ENCODE peak calls at places on chromosomes 6 and 20, in nine cellular contexts. T, X, W, N, K, U, D, M and I are unnamed samples. For H3K27me3 and H3K4me1, the result is how much of the 10 kb centered on the place peaks cover.

GRCh38 chr20:49384437-49385434 is 97.7 kb downstream of the KCNB1 start:
- DNase-seq in T (no peak), X (peak), W (peak), N (peak), K (peak), U (peak), D (peak), M (peak), I (peak)

GRCh38 chr6:133959667-133960368 is 6.8 kb downstream of the TBPL1 start:
- DNase-seq in T (no peak), X (no peak), W (no peak), N (no peak), K (no peak), U (no peak), D (no peak), M (no peak), I (no peak)

GRCh38 chr6:143034689-143035334 is 25.9 kb upstream of the AIG1 start:
- DNase-seq in T (no peak), X (no peak), W (no peak), N (no peak), K (no peak), U (peak), D (no peak), M (peak), I (no peak)

GRCh38 chr6:42294759-42295158 is 77.1 kb upstream of the MRPS10 start:
- DNase-seq in T (no peak), X (no peak), W (no peak), N (peak), K (peak), U (peak), D (peak), M (no peak), I (peak)

GRCh38 chr20:53001502-53002301 is 29.5 kb downstream of the TSHZ2 start:
- DNase-seq in T (no peak), X (no peak), W (no peak), N (peak), K (no peak), U (no peak), D (no peak), M (no peak), I (no peak)

GRCh38 chr6:22149081-22149480 is 147.8 kb downstream of the PRL start:
- DNase-seq in T (no peak), X (no peak), W (no peak), N (no peak), K (no peak), U (no peak), D (no peak), M (no peak), I (no peak)

GRCh38 chr6:142881771-142882170 is 63.2 kb downstream of the HIVEP2 start:
- DNase-seq in T (no peak), X (no peak), W (no peak), N (no peak), K (peak), U (no peak), D (no peak), M (no peak), I (no peak)

GRCh38 chr6:158772851-158773371 is 46.3 kb downstream of the EZR start:
- DNase-seq in T (no peak), X (no peak), W (no peak), N (peak), K (peak), U (no peak), D (peak), M (no peak), I (no peak)

GRCh38 chr6:89385156-89385667 is 26.9 kb downstream of the RRAGD start:
- DNase-seq in T (no peak), X (no peak), W (no peak), N (peak), K (peak), U (no peak), D (no peak), M (no peak), I (peak)

GRCh38 chr6:142030115-142030619 is 102.6 kb upstream of the GJE1 start:
- DNase-seq in T (no peak), X (no peak), W (no peak), N (peak), K (peak), U (no peak), D (peak), M (no peak), I (peak)

GRCh38 chr20:48460681-48461080 is 367.1 kb downstream of the PREX1 start:
- DNase-seq in T (no peak), X (no peak), W (no peak), N (no peak), K (no peak), U (no peak), D (no peak), M (no peak), I (no peak)

GRCh38 chr6:17389274-17389847 is 4.0 kb upstream of the CAP2 start:
- DNase-seq in T (no peak), X (no peak), W (no peak), N (peak), K (peak), U (no peak), D (peak), M (no peak), I (no peak)

GRCh38 chr20:19709635-19710335 is 48.3 kb upstream of the RIN2 start:
- DNase-seq in T (no peak), X (no peak), W (no peak), N (no peak), K (no peak), U (no peak), D (no peak), M (no peak), I (no peak)

GRCh38 chr20:34891166-34892062 is 15.0 kb downstream of the ACSS2 start:
- DNase-seq in T (no peak), X (no peak), W (no peak), N (peak), K (peak), U (no peak), D (peak), M (no peak), I (no peak)

GRCh38 chr20:41524980-41525613 is 93.1 kb downstream of the CHD6 start:
- DNase-seq in T (no peak), X (peak), W (peak), N (peak), K (peak), U (no peak), D (peak), M (peak), I (peak)

GRCh38 chr6:155397172-155397705 is 58.4 kb downstream of the NOX3 start:
- DNase-seq in T (no peak), X (no peak), W (no peak), N (no peak), K (no peak), U (no peak), D (no peak), M (no peak), I (no peak)

GRCh38 chr6:41055149-41055548 is 2.1 kb downstream of the APOBEC2 start:
- DNase-seq in T (no peak), X (no peak), W (peak), N (no peak), K (no peak), U (no peak), D (no peak), M (no peak), I (no peak)

GRCh38 chr6:114375803-114376202 is 33.0 kb upstream of the HS3ST5 start:
- DNase-seq in T (no peak), X (no peak), W (no peak), N (no peak), K (no peak), U (no peak), D (no peak), M (no peak), I (no peak)

GRCh38 chr6:54335871-54336270 is 27.6 kb downstream of the TINAG start:
- DNase-seq in T (no peak), X (no peak), W (no peak), N (peak), K (peak), U (peak), D (peak), M (no peak), I (peak)

GRCh38 chr6:139027620-139028182 is 844 bp upstream of the ABRACL start:
- DNase-seq in T (no peak), X (no peak), W (no peak), N (peak), K (peak), U (no peak), D (peak), M (no peak), I (peak)

GRCh38 chr20:38197217-38198008 is 32.3 kb upstream of the TGM2 start:
- DNase-seq in T (no peak), X (no peak), W (no peak), N (no peak), K (no peak), U (no peak), D (no peak), M (no peak), I (no peak)

GRCh38 chr6:2986722-2987196 is 12.9 kb upstream of the NQO2 start:
- DNase-seq in T (no peak), X (no peak), W (no peak), N (peak), K (peak), U (no peak), D (peak), M (no peak), I (no peak)

GRCh38 chr6:41505084-41506049 is 40.8 kb upstream of the FOXP4 start:
- DNase-seq in T (no peak), X (peak), W (peak), N (peak), K (peak), U (no peak), D (peak), M (peak), I (peak)

GRCh38 chr6:110285306-110286060 is 72.7 kb downstream of the METTL24 start:
- DNase-seq in T (no peak), X (no peak), W (no peak), N (no peak), K (peak), U (no peak), D (no peak), M (no peak), I (no peak)

GRCh38 chr20:32960849-32961731 is 43.1 kb downstream of the SUN5 start:
- DNase-seq in T (no peak), X (no peak), W (no peak), N (no peak), K (no peak), U (no peak), D (no peak), M (peak), I (no peak)

GRCh38 chr6:109738667-109739066 is 47.6 kb downstream of the FIG4 start:
- DNase-seq in T (no peak), X (no peak), W (no peak), N (no peak), K (no peak), U (no peak), D (no peak), M (no peak), I (no peak)

GRCh38 chr20:17533396-17533795 is 2.2 kb upstream of the BFSP1 start:
- DNase-seq in T (no peak), X (no peak), W (no peak), N (peak), K (peak), U (peak), D (peak), M (no peak), I (peak)

GRCh38 chr6:25637946-25638345 is 14.1 kb upstream of the SCGN start:
- DNase-seq in T (no peak), X (no peak), W (no peak), N (no peak), K (no peak), U (peak), D (no peak), M (no peak), I (no peak)

GRCh38 chr6:157763894-157764345 is 59.1 kb upstream of the SNX9 start:
- DNase-seq in T (no peak), X (no peak), W (no peak), N (no peak), K (no peak), U (no peak), D (no peak), M (no peak), I (no peak)

GRCh38 chr6:46688117-46688965 is 656 bp downstream of the TDRD6 start:
- DNase-seq in T (no peak), X (no peak), W (no peak), N (no peak), K (no peak), U (no peak), D (no peak), M (peak), I (no peak)

GRCh38 chr6:77450924-77451323 is 12.4 kb downstream of the HTR1B start:
- DNase-seq in T (no peak), X (no peak), W (no peak), N (peak), K (peak), U (no peak), D (peak), M (no peak), I (peak)

GRCh38 chr6:83633609-83634008 is 75.3 kb downstream of the SNAP91 start:
- DNase-seq in T (no peak), X (no peak), W (no peak), N (no peak), K (no peak), U (no peak), D (no peak), M (no peak), I (no peak)

GRCh38 chr6:166949533-166950442 is 6.6 kb downstream of the RNASET2 start:
- DNase-seq in T (no peak), X (no peak), W (no peak), N (no peak), K (no peak), U (no peak), D (no peak), M (no peak), I (no peak)

GRCh38 chr20:32970973-32971300 is 33.3 kb downstream of the SUN5 start:
- DNase-seq in T (no peak), X (no peak), W (no peak), N (no peak), K (no peak), U (no peak), D (no peak), M (no peak), I (no peak)

GRCh38 chr20:32524871-32525501 is 60.1 kb downstream of the NOL4L start:
- DNase-seq in T (no peak), X (peak), W (peak), N (no peak), K (no peak), U (no peak), D (no peak), M (peak), I (peak)

GRCh38 chr20:23625236-23625964 is 12.4 kb downstream of the CST3 start:
- DNase-seq in T (no peak), X (no peak), W (no peak), N (peak), K (no peak), U (no peak), D (no peak), M (no peak), I (no peak)

GRCh38 chr6:155400022-155400965 is 55.3 kb downstream of the NOX3 start:
- DNase-seq in T (no peak), X (no peak), W (no peak), N (no peak), K (peak), U (no peak), D (no peak), M (no peak), I (no peak)

GRCh38 chr6:144063246-144063743 is 32.1 kb downstream of the SF3B5 start:
- DNase-seq in T (no peak), X (no peak), W (no peak), N (no peak), K (peak), U (no peak), D (no peak), M (no peak), I (no peak)
- H3K27me3 ChIP-seq in T (under half), X (half or more), W (under half), N (half or more), K (half or more), U (under half), D (half or more), M (under half), I (under half)

DNA sequence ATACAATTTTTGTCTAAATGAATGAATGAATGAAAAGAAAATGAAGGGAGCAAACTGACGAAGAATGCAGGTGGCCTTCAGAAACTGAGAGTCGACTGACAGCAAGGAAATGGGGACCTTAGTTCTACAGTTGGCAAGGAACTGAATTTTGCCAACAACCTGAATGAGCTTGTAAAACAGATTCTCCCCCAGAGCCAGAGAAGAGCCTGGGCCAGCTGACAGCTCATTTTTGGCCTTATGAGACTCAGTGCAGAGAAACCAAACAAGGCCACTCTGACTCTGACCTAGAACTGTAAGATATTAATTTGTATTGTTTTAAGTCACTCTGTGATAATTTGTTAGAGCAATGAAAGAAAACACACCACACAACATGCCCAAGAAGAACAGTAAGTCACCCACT is 21.8 kb downstream of the MAN1A1 start:
- DNase-seq in T (no peak), X (no peak), W (no peak), N (no peak), K (no peak), U (no peak), D (no peak), M (no peak), I (no peak)
- H3K4me1 ChIP-seq in T (under half), X (under half), W (under half), N (under half), K (under half), U (half or more), D (under half), M (under half), I (under half)

GRCh38 chr6:43962458-43962857 is 164.8 kb downstream of the MRPL14 start:
- DNase-seq in T (no peak), X (no peak), W (no peak), N (peak), K (peak), U (no peak), D (no peak), M (no peak), I (no peak)

GRCh38 chr6:43963203-43963602 is 164.0 kb downstream of the MRPL14 start:
- DNase-seq in T (no peak), X (no peak), W (no peak), N (no peak), K (no peak), U (no peak), D (no peak), M (no peak), I (no peak)

GRCh38 chr6:43965628-43966373 is 161.5 kb downstream of the MRPL14 start:
- DNase-seq in T (no peak), X (no peak), W (no peak), N (no peak), K (no peak), U (no peak), D (no peak), M (no peak), I (no peak)

GRCh38 chr6:43964659-43965570 is 162.3 kb downstream of the MRPL14 start:
- DNase-seq in T (no peak), X (no peak), W (no peak), N (peak), K (no peak), U (no peak), D (no peak), M (no peak), I (no peak)

GRCh38 chr6:43963877-43964658 is 163.2 kb downstream of the MRPL14 start:
- DNase-seq in T (no peak), X (no peak), W (no peak), N (no peak), K (no peak), U (no peak), D (no peak), M (no peak), I (no peak)
- H3K27me3 ChIP-seq in T (under half), X (under half), W (under half), N (under half), K (under half), U (under half), D (under half), M (under half), I (under half)

DNA sequence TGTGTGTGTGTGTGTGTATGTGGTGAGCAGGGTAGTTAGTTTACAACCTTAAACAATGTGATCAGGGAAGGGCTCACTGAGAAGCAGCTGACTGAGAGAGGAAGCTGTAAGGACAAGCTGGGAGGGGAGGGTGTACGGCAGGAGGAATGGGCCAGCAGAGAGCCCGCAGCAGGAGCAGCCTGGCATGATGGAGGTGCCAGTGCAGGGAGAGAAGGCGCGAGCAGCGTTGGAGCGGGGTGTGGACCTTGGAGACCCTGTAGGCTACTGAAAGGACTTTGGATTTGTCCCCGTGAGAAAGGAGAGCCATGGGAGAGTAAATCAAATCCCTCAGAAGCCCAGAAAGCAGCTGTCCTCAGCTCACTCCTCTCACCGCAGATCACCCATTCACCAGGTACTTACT is 18.5 kb downstream of the FAM209B start:
- DNase-seq in T (no peak), X (no peak), W (no peak), N (no peak), K (no peak), U (no peak), D (no peak), M (no peak), I (no peak)
- H3K4me1 ChIP-seq in T (under half), X (under half), W (under half), N (under half), K (under half), U (under half), D (under half), M (under half), I (under half)

DNA sequence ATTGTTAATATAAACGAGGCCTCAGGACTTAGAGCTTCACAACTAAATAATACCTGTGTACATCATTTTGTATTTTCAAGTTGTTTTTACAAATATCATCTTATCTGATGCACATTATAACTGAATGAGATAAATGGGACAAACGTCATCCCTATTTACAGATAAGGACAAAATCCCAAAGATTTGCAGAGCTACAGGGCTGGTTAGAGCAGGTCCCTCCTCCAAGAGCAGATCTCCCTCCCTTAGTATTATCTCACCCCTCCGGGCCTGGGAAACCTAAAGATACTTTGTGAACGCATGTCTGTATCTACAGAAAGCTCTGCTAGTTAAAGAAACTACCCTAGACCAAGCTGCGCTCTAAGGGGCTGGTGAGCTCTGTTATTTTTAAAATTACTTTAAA is 130.4 kb upstream of the PROKR2 start:
- DNase-seq in T (no peak), X (no peak), W (no peak), N (no peak), K (no peak), U (no peak), D (no peak), M (no peak), I (no peak)
- H3K27me3 ChIP-seq in T (under half), X (under half), W (under half), N (under half), K (under half), U (under half), D (under half), M (under half), I (under half)

GRCh38 chr6:156451726-156452125 is 325.5 kb upstream of the ARID1B start:
- DNase-seq in T (no peak), X (no peak), W (no peak), N (no peak), K (no peak), U (no peak), D (no peak), M (no peak), I (no peak)

GRCh38 chr6:156450421-156450820 is 326.8 kb upstream of the ARID1B start:
- DNase-seq in T (no peak), X (no peak), W (no peak), N (no peak), K (no peak), U (no peak), D (no peak), M (no peak), I (no peak)

GRCh38 chr6:156451088-156451487 is 326.1 kb upstream of the ARID1B start:
- DNase-seq in T (no peak), X (no peak), W (no peak), N (no peak), K (no peak), U (no peak), D (no peak), M (no peak), I (no peak)

GRCh38 chr6:156449569-156449968 is 327.6 kb upstream of the ARID1B start:
- DNase-seq in T (no peak), X (no peak), W (no peak), N (no peak), K (no peak), U (no peak), D (no peak), M (no peak), I (no peak)

DNA sequence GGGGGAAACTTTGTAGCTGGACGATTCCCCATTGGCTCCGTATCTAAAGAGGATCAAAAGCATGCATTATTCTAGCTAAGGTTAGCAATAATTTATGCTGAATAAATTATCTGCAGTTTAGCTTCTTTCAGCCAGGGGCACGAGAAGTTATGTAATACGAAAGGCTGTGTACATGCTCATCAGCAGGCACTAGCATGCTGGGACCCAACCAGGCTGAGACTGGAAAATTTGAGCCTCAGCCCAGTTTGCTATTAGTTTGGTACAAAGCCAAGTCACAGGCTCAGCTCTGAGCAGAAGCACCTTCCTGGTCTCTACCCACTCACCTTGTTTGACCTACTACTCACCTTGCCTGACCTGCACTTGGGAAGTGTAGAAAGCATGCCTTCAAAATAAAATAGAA is 328.1 kb upstream of the ARID1B start:
- DNase-seq in T (no peak), X (no peak), W (no peak), N (no peak), K (no peak), U (no peak), D (no peak), M (no peak), I (no peak)
- H3K4me1 ChIP-seq in T (under half), X (under half), W (under half), N (under half), K (under half), U (under half), D (under half), M (under half), I (under half)

GRCh38 chr6:147564556-147564955 is 56.1 kb downstream of the SAMD5 start:
- DNase-seq in T (no peak), X (no peak), W (no peak), N (no peak), K (peak), U (no peak), D (no peak), M (no peak), I (no peak)
- H3K27me3 ChIP-seq in T (under half), X (under half), W (under half), N (under half), K (under half), U (under half), D (under half), M (under half), I (under half)